ENCODE peak calls at places on chromosomes 16 and 17, in six cellular contexts. Z is astrocyte of the spinal cord, C is IMR-90, U is head of caudate nucleus, H is fibroblast of the aortic adventitia, G is EL. K is an unnamed sample.

GRCh38 chr17:44804301-44805061 is 25.6 kb downstream of the GJC1 start:
- DNase-seq in Z (peak; percentile 17), C (no peak), U (no peak), H (no peak), G (no peak), K (no peak)

GRCh38 chr17:71071837-71072236 is 902.5 kb downstream of the KCNJ2 start:
- DNase-seq in Z (peak; percentile 99), C (peak; percentile 99), U (no peak), H (peak; percentile 91), G (peak; percentile 96), K (peak; percentile 98)

GRCh38 chr16:31705371-31705770 is 168.2 kb upstream of the ZNF267 start:
- DNase-seq in Z (no peak), C (no peak), U (no peak), H (no peak), G (no peak), K (no peak)

GRCh38 chr17:82983510-82984248 is 95.7 kb upstream of the METRNL start:
- DNase-seq in Z (no peak), C (no peak), U (no peak), H (no peak), G (no peak), K (no peak)

GRCh38 chr16:25176136-25176535 is 40.6 kb upstream of the AQP8 start:
- DNase-seq in Z (no peak), C (no peak), U (no peak), H (no peak), G (no peak), K (no peak)

GRCh38 chr17:41688641-41689496 is at the start of gene EIF1:
- DNase-seq in Z (peak; percentile 100), C (peak; percentile 99), U (peak; percentile 100), H (peak; percentile 99), G (peak; percentile 100), K (peak; percentile 100)

GRCh38 chr17:61065263-61065773 is 334.3 kb upstream of the TBX2 start:
- DNase-seq in Z (peak; percentile 33), C (peak; percentile 36), U (no peak), H (peak; percentile 63), G (peak; percentile 48), K (peak; percentile 18)

GRCh38 chr17:78414178-78415162 is 36.0 kb downstream of the PGS1 start:
- DNase-seq in Z (no peak), C (no peak), U (no peak), H (no peak), G (no peak), K (no peak)

GRCh38 chr17:16923904-16924700 is 47.8 kb downstream of the TNFRSF13B start:
- DNase-seq in Z (no peak), C (no peak), U (no peak), H (no peak), G (no peak), K (no peak)

GRCh38 chr16:25868966-25869365 is 177.2 kb downstream of the HS3ST4 start:
- DNase-seq in Z (no peak), C (no peak), U (no peak), H (no peak), G (no peak), K (no peak)

GRCh38 chr16:29687755-29688154 is 8.8 kb downstream of the QPRT start:
- DNase-seq in Z (no peak), C (no peak), U (no peak), H (no peak), G (no peak), K (no peak)

GRCh38 chr16:84458606-84459516 is 45.6 kb downstream of the MEAK7 start:
- DNase-seq in Z (no peak), C (no peak), U (no peak), H (no peak), G (no peak), K (no peak)

GRCh38 chr17:7431231-7431630 is 2.6 kb downstream of the SPEM3 start:
- DNase-seq in Z (no peak), C (peak; percentile 22), U (no peak), H (no peak), G (no peak), K (no peak)

GRCh38 chr17:6930754-6931153 is 65.1 kb upstream of the ALOX12 start:
- DNase-seq in Z (no peak), C (no peak), U (no peak), H (peak; percentile 31), G (no peak), K (no peak)

GRCh38 chr17:76586741-76587487 is 1.3 kb upstream of the ST6GALNAC2 start:
- DNase-seq in Z (no peak), C (no peak), U (no peak), H (no peak), G (no peak), K (no peak)

GRCh38 chr17:15351487-15351840 is 10.1 kb upstream of the TEKT3 start:
- DNase-seq in Z (no peak), C (no peak), U (no peak), H (no peak), G (peak; percentile 8), K (no peak)

GRCh38 chr16:85042126-85042525 is 14.5 kb downstream of the KIAA0513 start:
- DNase-seq in Z (no peak), C (no peak), U (no peak), H (no peak), G (no peak), K (no peak)

GRCh38 chr17:35023538-35023937 is 40.0 kb downstream of the RFFL start:
- DNase-seq in Z (no peak), C (no peak), U (no peak), H (no peak), G (no peak), K (no peak)

GRCh38 chr16:89981414-89981813 is 32.9 kb downstream of the DEF8 start:
- DNase-seq in Z (no peak), C (no peak), U (no peak), H (no peak), G (no peak), K (no peak)

GRCh38 chr16:86205521-86206245 is 304.6 kb upstream of the FOXF1 start:
- DNase-seq in Z (no peak), C (no peak), U (no peak), H (no peak), G (no peak), K (no peak)

GRCh38 chr17:58318065-58318481 is 10.5 kb downstream of the TSPOAP1 start:
- DNase-seq in Z (no peak), C (no peak), U (no peak), H (no peak), G (no peak), K (no peak)

GRCh38 chr17:76697702-76698465 is 12.9 kb downstream of the MXRA7 start:
- DNase-seq in Z (peak; percentile 54), C (peak; percentile 60), U (no peak), H (peak; percentile 79), G (no peak), K (no peak)

GRCh38 chr17:29563816-29564215 is 3.0 kb downstream of the ABHD15 start:
- DNase-seq in Z (no peak), C (no peak), U (no peak), H (no peak), G (no peak), K (no peak)

GRCh38 chr16:57422026-57422944 is 17.7 kb downstream of the CCL17 start:
- DNase-seq in Z (peak; percentile 68), C (peak; percentile 72), U (no peak), H (peak; percentile 79), G (peak; percentile 71), K (peak; percentile 54)

GRCh38 chr16:678858-679807 is 1.1 kb upstream of the STUB1 start:
- DNase-seq in Z (peak; percentile 48), C (peak; percentile 30), U (peak; percentile 73), H (peak; percentile 44), G (peak; percentile 66), K (no peak)

GRCh38 chr17:69853533-69854262 is 221.3 kb upstream of the KCNJ16 start:
- DNase-seq in Z (no peak), C (no peak), U (no peak), H (peak; percentile 57), G (peak; percentile 37), K (no peak)

GRCh38 chr17:31532161-31532515 is 140.7 kb downstream of the RAB11FIP4 start:
- DNase-seq in Z (no peak), C (no peak), U (no peak), H (no peak), G (no peak), K (no peak)

GRCh38 chr17:42554250-42555121 is 1.8 kb downstream of the HSD17B1 start:
- DNase-seq in Z (peak; percentile 84), C (peak; percentile 76), U (peak; percentile 91), H (peak; percentile 68), G (peak; percentile 87), K (peak; percentile 65)

GRCh38 chr17:31373150-31374082 is 18.1 kb upstream of the RAB11FIP4 start:
- DNase-seq in Z (peak; percentile 71), C (peak; percentile 71), U (no peak), H (peak; percentile 85), G (peak; percentile 63), K (peak; percentile 68)

GRCh38 chr17:81735181-81736102 is 23.4 kb downstream of the SLC25A10 start:
- DNase-seq in Z (no peak), C (peak; percentile 33), U (peak; percentile 56), H (peak; percentile 52), G (peak; percentile 56), K (peak; percentile 32)

GRCh38 chr17:8159032-8159400 is 3.7 kb downstream of the VAMP2 start:
- DNase-seq in Z (no peak), C (no peak), U (no peak), H (no peak), G (no peak), K (no peak)

GRCh38 chr17:67121317-67121887 is 77.0 kb downstream of the CACNG1 start:
- DNase-seq in Z (no peak), C (no peak), U (no peak), H (peak; percentile 67), G (no peak), K (no peak)

GRCh38 chr17:28230011-28230410 is 89.0 kb upstream of the TMEM97 start:
- DNase-seq in Z (no peak), C (no peak), U (no peak), H (no peak), G (no peak), K (no peak)